ENCODE peak calls at places on chromosomes 4 and X, in seven cellular contexts. Q is astrocyte, L is IMR-90, S is H1, H is neural progenitor cell, W is SK-N-SH, I is GM23248. C is an unnamed sample.

GRCh38 chr4:165031436-165032211 is at the start of gene TRIM60:
- DNase-seq in Q (no peak), L (no peak), S (no peak), H (no peak), W (no peak), I (no peak), C (no peak)

GRCh38 chrX:56726609-56727008 is 2.4 kb upstream of the NBDY start:
- DNase-seq in Q (peak; percentile 32), L (peak; percentile 61), S (no peak), H (peak; percentile 52), W (peak; percentile 19), I (peak; percentile 67), C (peak; percentile 42)

GRCh38 chrX:41561045-41561444 is 113.9 kb downstream of the NYX start:
- DNase-seq in Q (peak; percentile 91), L (peak; percentile 95), S (no peak), H (no peak), W (no peak), I (peak; percentile 85), C (peak; percentile 53)

GRCh38 chrX:115625577-115626301 is 64.8 kb downstream of the PLS3 start:
- DNase-seq in Q (peak; percentile 75), L (peak; percentile 57), S (no peak), H (peak; percentile 55), W (no peak), I (peak; percentile 57), C (no peak)

GRCh38 chr4:48367016-48367415 is 25.7 kb downstream of the SLAIN2 start:
- DNase-seq in Q (no peak), L (no peak), S (no peak), H (no peak), W (no peak), I (no peak), C (no peak)

GRCh38 chr4:186058253-186058979 is 10.5 kb upstream of the TLR3 start:
- DNase-seq in Q (no peak), L (no peak), S (no peak), H (no peak), W (no peak), I (no peak), C (no peak)

GRCh38 chr4:114677346-114677979 is 78.9 kb downstream of the UGT8 start:
- DNase-seq in Q (no peak), L (no peak), S (no peak), H (no peak), W (no peak), I (no peak), C (no peak)

GRCh38 chr4:48420172-48420571 is 63.0 kb upstream of the SLC10A4 start:
- DNase-seq in Q (no peak), L (no peak), S (no peak), H (no peak), W (no peak), I (no peak), C (no peak)

GRCh38 chrX:56813318-56813837 is 84.3 kb downstream of the NBDY start:
- DNase-seq in Q (peak; percentile 75), L (peak; percentile 31), S (no peak), H (no peak), W (no peak), I (peak; percentile 91), C (peak; percentile 48)

GRCh38 chr4:47936336-47936735 is 22.0 kb upstream of the NFXL1 start:
- DNase-seq in Q (no peak), L (no peak), S (no peak), H (no peak), W (no peak), I (no peak), C (no peak)

GRCh38 chr4:4519296-4519898 is 22.5 kb downstream of the STX18 start:
- DNase-seq in Q (no peak), L (peak; percentile 33), S (no peak), H (peak; percentile 41), W (peak; percentile 29), I (peak; percentile 61), C (no peak)

GRCh38 chr4:6724461-6725111 is 8.6 kb downstream of the BLOC1S4 start:
- DNase-seq in Q (peak; percentile 67), L (peak; percentile 41), S (no peak), H (peak; percentile 43), W (no peak), I (peak; percentile 46), C (no peak)

GRCh38 chr4:17447675-17448298 is 64.1 kb downstream of the QDPR start:
- DNase-seq in Q (peak; percentile 73), L (peak; percentile 81), S (peak; percentile 59), H (peak; percentile 84), W (peak; percentile 69), I (peak; percentile 86), C (peak; percentile 59)

GRCh38 chrX:50211510-50211909 is 6.9 kb downstream of the CCNB3 start:
- DNase-seq in Q (no peak), L (peak; percentile 4), S (no peak), H (peak; percentile 37), W (no peak), I (peak; percentile 31), C (peak; percentile 4)

GRCh38 chr4:44927361-44928061 is 201.2 kb upstream of the GNPDA2 start:
- DNase-seq in Q (peak; percentile 1), L (peak; percentile 14), S (no peak), H (peak; percentile 58), W (peak; percentile 0), I (peak; percentile 50), C (no peak)

GRCh38 chr4:139773560-139774318 is 108.1 kb downstream of the MGST2 start:
- DNase-seq in Q (no peak), L (no peak), S (no peak), H (no peak), W (no peak), I (no peak), C (no peak)

GRCh38 chr4:10655968-10656367 is 28.6 kb downstream of the CLNK start:
- DNase-seq in Q (peak; percentile 75), L (peak; percentile 88), S (no peak), H (no peak), W (no peak), I (peak; percentile 76), C (no peak)

GRCh38 chr4:35723973-35724372 is 520.3 kb downstream of the ARAP2 start:
- DNase-seq in Q (no peak), L (no peak), S (no peak), H (no peak), W (no peak), I (no peak), C (no peak)

GRCh38 chrX:44705817-44706551 is 137.8 kb upstream of the DUSP21 start:
- DNase-seq in Q (no peak), L (no peak), S (no peak), H (no peak), W (no peak), I (no peak), C (no peak)

DNA sequence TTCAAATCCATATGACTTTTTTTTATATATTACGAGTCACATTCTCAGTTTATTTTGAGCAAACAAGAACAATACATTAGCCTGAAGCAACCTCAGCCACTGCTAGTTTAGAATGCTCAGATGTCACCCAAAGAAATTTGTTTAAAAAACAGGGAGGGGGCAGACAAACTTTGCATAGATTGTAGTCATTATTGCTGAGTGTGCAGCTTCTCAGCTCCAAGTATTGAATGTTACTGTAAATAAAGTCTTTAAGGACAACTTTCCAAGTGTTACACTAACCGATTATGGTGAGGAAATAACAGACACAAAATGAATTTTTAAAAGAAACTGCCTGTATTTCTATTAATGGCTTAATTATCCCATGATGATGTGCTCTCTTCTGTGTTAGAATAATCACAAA is 519.5 kb upstream of the GALNT7 start:
- DNase-seq in Q (no peak), L (no peak), S (no peak), H (no peak), W (no peak), I (no peak), C (no peak)
- H3K4me3 ChIP-seq in Q (no peak overlapping the region), L (no peak overlapping the region), S (no peak overlapping the region), H (no peak overlapping the region), W (no peak overlapping the region), I (no peak overlapping the region), C (no peak overlapping the region)

DNA sequence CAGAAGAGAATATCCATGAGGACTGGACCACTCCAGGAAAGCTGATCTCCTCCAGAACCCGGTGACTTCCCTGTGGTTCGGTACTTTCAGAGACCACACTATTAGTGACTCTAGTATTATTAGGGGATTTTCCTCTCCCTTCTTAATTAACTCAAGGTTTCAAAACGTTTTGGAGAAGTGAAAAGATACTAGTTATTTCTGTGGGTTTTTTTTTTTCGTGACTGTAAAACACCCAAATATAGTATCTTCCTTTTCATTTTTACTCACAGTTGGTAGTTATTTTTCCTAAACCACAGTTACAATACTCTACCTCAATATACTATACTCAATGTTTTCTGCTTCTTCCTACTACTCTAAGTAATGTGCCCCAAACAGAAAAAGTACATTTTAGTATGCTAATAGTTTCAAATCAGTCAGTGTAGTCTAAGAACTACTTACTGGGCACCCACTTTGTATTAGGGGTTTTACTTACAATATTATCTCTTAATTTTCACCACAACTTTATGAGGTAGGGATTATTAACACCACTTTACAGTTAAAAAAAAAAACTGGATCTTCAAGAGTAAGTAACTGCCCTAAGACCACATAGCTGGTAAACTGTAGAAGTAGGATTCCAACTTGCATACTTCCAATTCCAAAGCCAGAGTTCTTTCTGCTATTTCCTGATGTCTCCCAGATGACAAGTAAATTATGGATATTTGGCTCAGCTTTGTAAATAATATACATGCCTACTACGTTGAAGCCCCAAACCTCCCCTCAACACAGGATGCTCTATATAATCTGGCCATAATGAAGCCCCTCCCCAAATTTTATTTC is 45.0 kb downstream of the SLC9A7 start:
- DNase-seq in Q (peak; percentile 61), L (peak; percentile 22), S (no peak), H (no peak), W (no peak), I (peak; percentile 12), C (no peak)
- H3K9ac ChIP-seq in Q (no peak overlapping the region), L (peak overlapping the region; percentile 49), S (no peak overlapping the region), H (no peak overlapping the region), W (no peak overlapping the region), I (no peak overlapping the region), C (no peak overlapping the region)

GRCh38 chr4:110503588-110504435 is 27.9 kb downstream of the ENPEP start:
- DNase-seq in Q (peak; percentile 51), L (peak; percentile 13), S (no peak), H (no peak), W (no peak), I (peak; percentile 50), C (peak; percentile 57)
- H3K4me2 ChIP-seq in Q (peak overlapping the region; percentile 30), L (peak overlapping the region; percentile 22), S (no peak overlapping the region), H (no peak overlapping the region), W (no peak overlapping the region), I (peak overlapping the region; percentile 77), C (peak overlapping the region; percentile 26)

GRCh38 chr4:56655209-56655626 is 25.9 kb downstream of the HOPX start:
- DNase-seq in Q (peak; percentile 18), L (peak; percentile 12), S (no peak), H (peak; percentile 57), W (peak; percentile 77), I (peak; percentile 33), C (no peak)

GRCh38 chr4:56655627-56656345 is 25.3 kb downstream of the HOPX start:
- DNase-seq in Q (no peak), L (no peak), S (peak; percentile 62), H (peak; percentile 40), W (peak; percentile 84), I (peak; percentile 29), C (no peak)

GRCh38 chr4:56657818-56658217 is 23.3 kb downstream of the HOPX start:
- DNase-seq in Q (no peak), L (no peak), S (no peak), H (no peak), W (no peak), I (no peak), C (no peak)

GRCh38 chr4:56657128-56657527 is 24.0 kb downstream of the HOPX start:
- DNase-seq in Q (no peak), L (no peak), S (no peak), H (no peak), W (no peak), I (no peak), C (no peak)

GRCh38 chr4:56656346-56656643 is 24.8 kb downstream of the HOPX start:
- DNase-seq in Q (no peak), L (no peak), S (no peak), H (peak; percentile 43), W (peak; percentile 63), I (no peak), C (no peak)
- H3K4me3 ChIP-seq in Q (peak overlapping the region; percentile 54), L (peak overlapping the region; percentile 51), S (peak overlapping the region; percentile 68), H (peak overlapping the region; percentile 77), W (peak overlapping the region; percentile 52), I (peak overlapping the region; percentile 57), C (no peak overlapping the region)